ENCODE peak calls at places on chromosomes 12 and 14, in five cellular contexts. E is MM.1S, V is GM23248, W is PC-9, Y is PC-3. I is an unnamed sample. For H3F3A, the result is how much of the 10 kb centered on the place peaks cover.

GRCh38 chr12:89524201-89525001 is at the start of gene GALNT4:
- DNase-seq in E (peak), W (peak), V (peak), Y (peak), I (peak)

GRCh38 chr12:11771356-11771755 is 121.9 kb downstream of the ETV6 start:
- DNase-seq in E (no peak), Y (no peak), V (peak), W (no peak), I (no peak)

GRCh38 chr14:91406982-91407381 is 10.6 kb downstream of the CCDC88C start:
- DNase-seq in E (no peak), V (no peak), Y (no peak), W (no peak), I (no peak)

GRCh38 chr12:24839268-24839791 is 109.6 kb downstream of the BCAT1 start:
- DNase-seq in E (no peak), V (peak), Y (no peak), W (no peak), I (no peak)

GRCh38 chr12:52032431-52032796 is 18.8 kb upstream of the NR4A1 start:
- DNase-seq in Y (peak), W (no peak), V (peak), E (no peak), I (no peak)

GRCh38 chr12:10153271-10154144 is 18.4 kb downstream of the OLR1 start:
- DNase-seq in Y (peak), W (peak), V (peak), E (peak), I (peak)

GRCh38 chr12:82691513-82691912 is 4.8 kb downstream of the TMTC2 start:
- DNase-seq in V (no peak), E (no peak), Y (no peak), W (no peak), I (no peak)

GRCh38 chr14:75383721-75384120 is 44.1 kb upstream of the JDP2 start:
- DNase-seq in V (no peak), Y (no peak), E (no peak), W (no peak), I (no peak)

GRCh38 chr12:120314220-120314619 is 12.1 kb downstream of the SIRT4 start:
- DNase-seq in E (peak), W (no peak), Y (peak), V (peak), I (peak)

GRCh38 chr12:79933580-79934264 is 1.2 kb downstream of the PPP1R12A start:
- DNase-seq in Y (peak), E (peak), W (no peak), V (peak), I (peak)

GRCh38 chr12:2215709-2216560 is 163.1 kb downstream of the CACNA1C start:
- DNase-seq in W (no peak), V (peak), Y (no peak), E (no peak), I (no peak)

GRCh38 chr12:25368542-25368941 is 117.8 kb upstream of the KRAS start:
- DNase-seq in V (no peak), W (no peak), Y (no peak), E (no peak), I (no peak)

GRCh38 chr12:46224401-46224800 is 44.4 kb downstream of the SLC38A1 start:
- DNase-seq in Y (no peak), W (no peak), E (no peak), V (peak), I (no peak)

GRCh38 chr14:85197976-85198375 is 332.0 kb upstream of the FLRT2 start:
- DNase-seq in W (no peak), V (no peak), E (no peak), Y (no peak), I (no peak)

GRCh38 chr12:104974626-104975290 is 11.4 kb upstream of the NOPCHAP1 start:
- DNase-seq in W (peak), V (peak), Y (peak), E (peak), I (no peak)

GRCh38 chr12:73863541-73863940 is 674.1 kb upstream of the ATXN7L3B start:
- DNase-seq in E (no peak), V (no peak), Y (peak), W (no peak), I (no peak)

GRCh38 chr14:51942971-51943370 is 46.4 kb upstream of the RTRAF start:
- DNase-seq in Y (no peak), V (no peak), W (no peak), E (no peak), I (no peak)

GRCh38 chr12:4031703-4032291 is 158.6 kb upstream of the PARP11 start:
- DNase-seq in Y (peak), V (peak), W (no peak), E (no peak), I (no peak)

GRCh38 chr12:130967631-130968030 is 13.9 kb downstream of the ADGRD1 start:
- DNase-seq in E (no peak), W (no peak), V (no peak), Y (no peak), I (no peak)

GRCh38 chr12:11615481-11615880 is 34.0 kb upstream of the ETV6 start:
- DNase-seq in E (peak), V (no peak), Y (no peak), W (no peak), I (no peak)

GRCh38 chr12:2259368-2259767 is 206.6 kb downstream of the CACNA1C start:
- DNase-seq in W (no peak), V (no peak), E (no peak), Y (no peak), I (no peak)

GRCh38 chr12:2854669-2855453 is 2.0 kb downstream of the TEX52 start:
- DNase-seq in W (no peak), V (no peak), E (no peak), Y (no peak), I (no peak)

GRCh38 chr12:59742831-59743230 is 147.0 kb downstream of the SLC16A7 start:
- DNase-seq in Y (no peak), W (no peak), V (peak), E (no peak), I (no peak)

GRCh38 chr12:107335802-107336570 is 242.6 kb upstream of the CRY1 start:
- DNase-seq in V (no peak), Y (no peak), W (no peak), E (no peak), I (no peak)

GRCh38 chr12:107405436-107405835 is 280.2 kb upstream of the PWP1 start:
- DNase-seq in E (no peak), V (no peak), Y (no peak), W (no peak), I (no peak)

GRCh38 chr14:66165337-66165736 is 320.8 kb upstream of the CCDC196 start:
- DNase-seq in E (no peak), W (no peak), V (no peak), Y (no peak), I (no peak)

GRCh38 chr14:74245292-74245691 is 6.0 kb downstream of the VSX2 start:
- DNase-seq in V (no peak), E (no peak), Y (no peak), W (no peak), I (no peak)

GRCh38 chr14:81305743-81306142 is 85.0 kb upstream of the GTF2A1 start:
- DNase-seq in V (no peak), Y (no peak), E (peak), W (no peak), I (no peak)
- H3F3A ChIP-seq in V (under half), Y (under half), E (under half), W (under half), I (under half)

GRCh38 chr12:27998170-27999110 is 25.9 kb upstream of the PTHLH start:
- DNase-seq in V (no peak), Y (peak), E (no peak), W (no peak), I (no peak)
- H3K4me2 ChIP-seq in V (no peak), Y (no peak), E (no peak), W (no peak), I (no peak)

DNA sequence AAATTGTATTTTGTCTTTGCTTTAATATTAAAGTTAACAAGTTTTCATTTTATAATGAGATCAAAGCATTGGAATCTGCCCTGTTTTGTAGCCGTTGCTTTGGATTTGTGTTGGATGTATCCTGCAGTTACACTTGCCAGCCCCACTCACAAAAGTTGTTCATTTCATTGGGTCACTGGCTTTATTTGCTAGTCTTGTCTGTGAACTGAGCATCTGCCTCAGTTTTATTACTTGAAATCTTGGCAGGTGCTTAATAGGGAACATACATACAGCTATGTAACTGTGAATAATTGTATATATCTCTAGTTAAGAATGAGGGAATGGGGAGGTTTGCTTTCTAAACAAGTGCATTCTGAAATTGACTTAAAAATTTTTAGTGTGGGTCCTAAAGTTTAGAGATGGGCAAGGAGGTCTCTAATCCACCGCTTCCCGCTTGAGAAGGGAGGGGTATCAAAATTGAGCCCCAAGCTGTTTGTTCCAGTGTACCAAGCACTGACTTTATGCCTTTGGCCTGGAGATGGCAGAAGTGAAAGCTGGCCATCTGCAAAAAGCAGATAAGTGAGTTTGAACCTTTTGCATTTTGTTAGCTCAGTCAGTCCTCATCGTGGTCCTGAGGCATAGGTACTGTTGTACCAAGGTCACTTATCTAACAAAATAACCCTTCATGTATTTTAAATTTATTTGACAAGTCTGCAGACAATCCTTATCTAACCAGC is 9.3 kb downstream of the EIF5 start:
- DNase-seq in W (no peak), Y (no peak), V (no peak), E (no peak), I (no peak)
- H3F3A ChIP-seq in W (half or more), Y (under half), V (half or more), E (under half), I (half or more)

DNA sequence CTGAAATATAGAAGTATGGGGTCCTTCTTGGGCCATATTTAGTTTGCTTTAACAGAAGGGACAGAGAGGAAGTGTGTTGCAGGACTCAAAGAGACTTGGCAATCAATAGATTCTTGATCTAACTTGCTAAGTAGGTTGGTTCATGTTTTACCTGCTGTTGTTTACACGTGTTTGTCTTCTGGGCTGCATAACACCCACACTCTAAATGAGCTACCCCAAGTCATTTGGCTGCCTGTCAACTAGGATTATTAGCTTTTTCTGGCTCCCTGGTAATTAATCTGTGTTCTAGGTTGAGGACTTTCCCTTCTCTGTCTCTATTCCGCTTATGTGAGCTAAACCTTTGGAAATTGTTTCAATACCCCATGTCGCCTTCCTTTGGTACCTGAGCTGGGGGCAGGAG is 10.1 kb upstream of the TBPL2 start:
- DNase-seq in Y (no peak), W (no peak), V (no peak), E (no peak), I (no peak)
- H3K4me2 ChIP-seq in Y (no peak), W (no peak), V (no peak), E (no peak), I (no peak)

GRCh38 chr14:93137864-93138263 is 22.1 kb upstream of the ITPK1 start:
- DNase-seq in V (peak), Y (peak), W (no peak), E (no peak), I (peak)
- H3F3A ChIP-seq in V (under half), Y (under half), W (under half), E (under half), I (under half)

GRCh38 chr14:95003099-95003960 is 154.0 kb downstream of the DICER1 start:
- DNase-seq in W (no peak), Y (no peak), E (no peak), V (no peak), I (no peak)

GRCh38 chr14:94998110-94998509 is 159.2 kb downstream of the DICER1 start:
- DNase-seq in Y (no peak), E (no peak), W (no peak), V (no peak), I (no peak)

GRCh38 chr14:94995551-94995950 is 161.8 kb downstream of the DICER1 start:
- DNase-seq in V (no peak), Y (no peak), W (no peak), E (no peak), I (no peak)

GRCh38 chr14:94994245-94994644 is 163.1 kb downstream of the DICER1 start:
- DNase-seq in V (no peak), W (no peak), Y (no peak), E (no peak), I (no peak)

DNA sequence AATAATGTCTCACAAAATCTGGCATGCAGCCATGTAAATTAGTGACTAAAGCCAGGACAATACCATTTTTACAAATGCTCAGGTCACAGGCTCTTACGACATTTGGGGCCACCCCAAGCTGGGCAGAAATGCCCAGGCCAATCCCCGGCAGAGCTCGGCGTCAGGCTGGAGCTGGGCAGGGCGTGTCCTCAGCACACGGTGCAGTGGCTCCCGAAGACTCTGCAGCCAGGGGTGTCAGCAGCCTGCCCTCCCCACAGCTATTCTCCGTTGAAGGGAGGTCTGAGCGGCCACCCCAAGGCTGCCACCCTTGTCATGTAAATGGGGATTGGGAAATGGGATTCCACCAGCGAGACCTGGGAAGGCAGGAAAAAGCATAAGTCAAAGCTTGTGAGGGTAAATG is 158.6 kb downstream of the DICER1 start:
- DNase-seq in E (no peak), Y (peak), V (peak), W (no peak), I (peak)
- H3K4me2 ChIP-seq in E (no peak), Y (no peak), V (no peak), W (no peak), I (peak)

DNA sequence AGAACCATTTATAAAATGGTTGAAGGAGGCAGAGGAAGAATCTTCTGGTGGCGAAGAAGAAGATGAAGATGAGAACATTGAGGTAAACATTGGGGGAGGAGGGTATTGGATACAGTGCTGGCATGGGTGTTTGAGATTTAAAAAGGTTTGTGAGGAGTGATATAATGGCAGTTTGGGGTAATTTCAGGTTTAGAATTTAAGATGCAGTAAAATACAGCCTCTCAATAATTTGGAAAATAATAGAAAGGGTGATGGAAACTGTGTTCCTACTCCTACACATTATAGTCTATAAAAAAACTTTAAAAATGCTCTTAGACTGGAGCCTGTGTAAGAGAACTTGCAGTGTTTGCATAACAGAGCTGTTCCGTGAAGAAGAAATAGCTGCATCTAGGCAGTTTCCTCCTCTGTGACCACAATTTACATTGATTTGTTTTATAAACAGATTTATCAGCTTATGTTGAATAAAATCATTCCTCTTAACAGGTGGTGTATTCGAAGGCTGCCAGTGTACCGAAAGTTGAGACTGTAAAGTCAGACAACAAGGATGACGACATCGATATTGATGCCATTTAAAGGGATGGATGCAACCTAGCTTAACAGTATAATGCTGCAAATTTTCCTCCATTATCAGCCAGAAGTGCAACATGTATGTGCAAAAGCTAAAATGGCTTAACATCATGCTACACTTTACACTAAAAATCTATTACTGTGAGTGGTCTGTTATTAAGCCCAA is 6.6 kb downstream of the EIF5 start:
- DNase-seq in Y (no peak), V (no peak), E (no peak), W (no peak), I (no peak)
- H3F3A ChIP-seq in Y (under half), V (half or more), E (under half), W (half or more), I (half or more)